ENCODE peak calls at places on chromosomes 6 and 20, in ten cellular contexts. One of them, this sample, is unnamed.

GRCh38 chr6:97150932-97151331 is 132.1 kb downstream of the MMS22L start:
- DNase-seq in NCI-H1048: no peak
- DNase-seq in posterior cingulate gyrus: no peak
- DNase-seq in non-pigmented ciliary epithelial cell: no peak
- DNase-seq in HEK293T: no peak
- DNase-seq in GM13976: no peak
- DNase-seq in sciatic nerve: no peak
- DNase-seq in GM12865: no peak
- DNase-seq in NCI-H1092 treated with DMSO at 0.1 percent for 48 hours: no peak
- DNase-seq in GM20000: no peak
- DNase-seq in this sample: no peak

GRCh38 chr20:3213226-3213625 is 3.9 kb downstream of the ITPA start:
- DNase-seq in NCI-H1048: no peak
- DNase-seq in posterior cingulate gyrus: no peak
- DNase-seq in non-pigmented ciliary epithelial cell: no peak
- DNase-seq in HEK293T: no peak
- DNase-seq in GM13976: no peak
- DNase-seq in sciatic nerve: no peak
- DNase-seq in GM12865: no peak
- DNase-seq in NCI-H1092 treated with DMSO at 0.1 percent for 48 hours: no peak
- DNase-seq in GM20000: no peak
- DNase-seq in this sample: no peak

GRCh38 chr6:23213193-23213592 is 643.8 kb downstream of the HDGFL1 start:
- DNase-seq in NCI-H1048: no peak
- DNase-seq in posterior cingulate gyrus: no peak
- DNase-seq in non-pigmented ciliary epithelial cell: no peak
- DNase-seq in HEK293T: no peak
- DNase-seq in GM13976: no peak
- DNase-seq in sciatic nerve: no peak
- DNase-seq in GM12865: no peak
- DNase-seq in NCI-H1092 treated with DMSO at 0.1 percent for 48 hours: no peak
- DNase-seq in GM20000: no peak
- DNase-seq in this sample: no peak

GRCh38 chr6:150813993-150814359 is 51.5 kb upstream of the MTHFD1L start:
- DNase-seq in NCI-H1048: no peak
- DNase-seq in posterior cingulate gyrus: no peak
- DNase-seq in non-pigmented ciliary epithelial cell: peak; percentile 14
- DNase-seq in HEK293T: no peak
- DNase-seq in GM13976: peak; percentile 53
- DNase-seq in sciatic nerve: no peak
- DNase-seq in GM12865: peak; percentile 84
- DNase-seq in NCI-H1092 treated with DMSO at 0.1 percent for 48 hours: no peak
- DNase-seq in GM20000: peak; percentile 55
- DNase-seq in this sample: no peak

GRCh38 chr20:57429579-57430202 is 38.5 kb downstream of the RBM38 start:
- DNase-seq in NCI-H1048: no peak
- DNase-seq in posterior cingulate gyrus: peak; percentile 14
- DNase-seq in non-pigmented ciliary epithelial cell: peak; percentile 10
- DNase-seq in HEK293T: no peak
- DNase-seq in GM13976: no peak
- DNase-seq in sciatic nerve: no peak
- DNase-seq in GM12865: peak; percentile 59
- DNase-seq in NCI-H1092 treated with DMSO at 0.1 percent for 48 hours: no peak
- DNase-seq in GM20000: no peak
- DNase-seq in this sample: no peak

GRCh38 chr6:161256390-161256789 is 17.5 kb downstream of the AGPAT4 start:
- DNase-seq in NCI-H1048: no peak
- DNase-seq in posterior cingulate gyrus: peak; percentile 90
- DNase-seq in non-pigmented ciliary epithelial cell: no peak
- DNase-seq in HEK293T: no peak
- DNase-seq in GM13976: no peak
- DNase-seq in sciatic nerve: no peak
- DNase-seq in GM12865: no peak
- DNase-seq in NCI-H1092 treated with DMSO at 0.1 percent for 48 hours: no peak
- DNase-seq in GM20000: no peak
- DNase-seq in this sample: no peak

GRCh38 chr6:152267967-152268845 is 369.0 kb downstream of the SYNE1 start:
- DNase-seq in NCI-H1048: peak; percentile 31
- DNase-seq in posterior cingulate gyrus: no peak
- DNase-seq in non-pigmented ciliary epithelial cell: no peak
- DNase-seq in HEK293T: peak; percentile 25
- DNase-seq in GM13976: peak; percentile 24
- DNase-seq in sciatic nerve: no peak
- DNase-seq in GM12865: peak; percentile 23
- DNase-seq in NCI-H1092 treated with DMSO at 0.1 percent for 48 hours: peak; percentile 13
- DNase-seq in GM20000: peak; percentile 14
- DNase-seq in this sample: no peak

GRCh38 chr6:36938536-36938935 is 16.0 kb upstream of the PI16 start:
- DNase-seq in NCI-H1048: no peak
- DNase-seq in posterior cingulate gyrus: peak; percentile 35
- DNase-seq in non-pigmented ciliary epithelial cell: peak; percentile 87
- DNase-seq in HEK293T: no peak
- DNase-seq in GM13976: no peak
- DNase-seq in sciatic nerve: no peak
- DNase-seq in GM12865: no peak
- DNase-seq in NCI-H1092 treated with DMSO at 0.1 percent for 48 hours: no peak
- DNase-seq in GM20000: no peak
- DNase-seq in this sample: peak; percentile 24

GRCh38 chr6:143068001-143068400 is 7.3 kb downstream of the AIG1 start:
- DNase-seq in NCI-H1048: no peak
- DNase-seq in posterior cingulate gyrus: no peak
- DNase-seq in non-pigmented ciliary epithelial cell: no peak
- DNase-seq in HEK293T: no peak
- DNase-seq in GM13976: no peak
- DNase-seq in sciatic nerve: no peak
- DNase-seq in GM12865: no peak
- DNase-seq in NCI-H1092 treated with DMSO at 0.1 percent for 48 hours: no peak
- DNase-seq in GM20000: no peak
- DNase-seq in this sample: no peak

GRCh38 chr20:47465335-47466090 is 36.2 kb upstream of the NCOA3 start:
- DNase-seq in NCI-H1048: no peak
- DNase-seq in posterior cingulate gyrus: no peak
- DNase-seq in non-pigmented ciliary epithelial cell: no peak
- DNase-seq in HEK293T: no peak
- DNase-seq in GM13976: no peak
- DNase-seq in sciatic nerve: no peak
- DNase-seq in GM12865: no peak
- DNase-seq in NCI-H1092 treated with DMSO at 0.1 percent for 48 hours: no peak
- DNase-seq in GM20000: no peak
- DNase-seq in this sample: no peak

GRCh38 chr6:31727034-31727716 is 1.9 kb downstream of the DDAH2 start:
- DNase-seq in NCI-H1048: no peak
- DNase-seq in posterior cingulate gyrus: no peak
- DNase-seq in non-pigmented ciliary epithelial cell: no peak
- DNase-seq in HEK293T: no peak
- DNase-seq in GM13976: peak; percentile 84
- DNase-seq in sciatic nerve: no peak
- DNase-seq in GM12865: no peak
- DNase-seq in NCI-H1092 treated with DMSO at 0.1 percent for 48 hours: no peak
- DNase-seq in GM20000: peak; percentile 90
- DNase-seq in this sample: no peak

GRCh38 chr6:14676977-14677781 is 559.6 kb downstream of the CD83 start:
- DNase-seq in NCI-H1048: no peak
- DNase-seq in posterior cingulate gyrus: no peak
- DNase-seq in non-pigmented ciliary epithelial cell: no peak
- DNase-seq in HEK293T: no peak
- DNase-seq in GM13976: no peak
- DNase-seq in sciatic nerve: no peak
- DNase-seq in GM12865: no peak
- DNase-seq in NCI-H1092 treated with DMSO at 0.1 percent for 48 hours: no peak
- DNase-seq in GM20000: no peak
- DNase-seq in this sample: no peak

GRCh38 chr20:2986466-2986865 is 57.0 kb upstream of the GNRH2 start:
- DNase-seq in NCI-H1048: no peak
- DNase-seq in posterior cingulate gyrus: no peak
- DNase-seq in non-pigmented ciliary epithelial cell: no peak
- DNase-seq in HEK293T: no peak
- DNase-seq in GM13976: no peak
- DNase-seq in sciatic nerve: no peak
- DNase-seq in GM12865: peak; percentile 9
- DNase-seq in NCI-H1092 treated with DMSO at 0.1 percent for 48 hours: no peak
- DNase-seq in GM20000: no peak
- DNase-seq in this sample: no peak

GRCh38 chr6:134342972-134343371 is 25.1 kb upstream of the SGK1 start:
- DNase-seq in NCI-H1048: no peak
- DNase-seq in posterior cingulate gyrus: no peak
- DNase-seq in non-pigmented ciliary epithelial cell: no peak
- DNase-seq in HEK293T: no peak
- DNase-seq in GM13976: no peak
- DNase-seq in sciatic nerve: no peak
- DNase-seq in GM12865: no peak
- DNase-seq in NCI-H1092 treated with DMSO at 0.1 percent for 48 hours: no peak
- DNase-seq in GM20000: no peak
- DNase-seq in this sample: no peak

GRCh38 chr6:166757226-166758135 is 130.4 kb upstream of the RPS6KA2 start:
- DNase-seq in NCI-H1048: no peak
- DNase-seq in posterior cingulate gyrus: no peak
- DNase-seq in non-pigmented ciliary epithelial cell: no peak
- DNase-seq in HEK293T: no peak
- DNase-seq in GM13976: no peak
- DNase-seq in sciatic nerve: no peak
- DNase-seq in GM12865: no peak
- DNase-seq in NCI-H1092 treated with DMSO at 0.1 percent for 48 hours: peak; percentile 62
- DNase-seq in GM20000: no peak
- DNase-seq in this sample: peak; percentile 76

GRCh38 chr20:32858189-32858588 is 534 bp upstream of the EFCAB8 start:
- DNase-seq in NCI-H1048: no peak
- DNase-seq in posterior cingulate gyrus: no peak
- DNase-seq in non-pigmented ciliary epithelial cell: no peak
- DNase-seq in HEK293T: no peak
- DNase-seq in GM13976: no peak
- DNase-seq in sciatic nerve: no peak
- DNase-seq in GM12865: no peak
- DNase-seq in NCI-H1092 treated with DMSO at 0.1 percent for 48 hours: no peak
- DNase-seq in GM20000: no peak
- DNase-seq in this sample: no peak

This sample was measured in endodermal cell.